ENCODE peak calls at places on chromosomes 7 and 10, in ten cellular contexts. One of them, this sample, is unnamed.

GRCh38 chr10:131474426-131474825 is 162.9 kb upstream of the TCERG1L start:
- DNase-seq in GM20000: no peak
- DNase-seq in upper lobe of right lung: no peak
- DNase-seq in Peyer's patch: no peak
- DNase-seq in ascending aorta: no peak
- DNase-seq in colonic mucosa: no peak
- DNase-seq in tibial artery: no peak
- DNase-seq in PC-3: no peak
- DNase-seq in lung: no peak
- DNase-seq in ovary: no peak
- DNase-seq in this sample: no peak

GRCh38 chr7:114085592-114086490 is 167.0 kb upstream of the PPP1R3A start:
- DNase-seq in GM20000: peak; percentile 66
- DNase-seq in ascending aorta: peak; percentile 93
- DNase-seq in upper lobe of right lung: peak; percentile 89
- DNase-seq in tibial artery: peak; percentile 87
- DNase-seq in Peyer's patch: peak; percentile 91
- DNase-seq in colonic mucosa: peak; percentile 95
- DNase-seq in ovary: peak; percentile 91
- DNase-seq in lung: peak; percentile 85
- DNase-seq in PC-3: peak; percentile 22
- DNase-seq in this sample: peak; percentile 66

GRCh38 chr10:62095341-62096071 is 173.1 kb downstream of the RTKN2 start:
- DNase-seq in ascending aorta: no peak
- DNase-seq in tibial artery: no peak
- DNase-seq in PC-3: peak; percentile 97
- DNase-seq in Peyer's patch: no peak
- DNase-seq in ovary: no peak
- DNase-seq in lung: peak; percentile 16
- DNase-seq in upper lobe of right lung: no peak
- DNase-seq in colonic mucosa: peak; percentile 15
- DNase-seq in GM20000: no peak
- DNase-seq in this sample: no peak

GRCh38 chr10:110456046-110456445 is 41.7 kb upstream of the DUSP5 start:
- DNase-seq in PC-3: peak; percentile 21
- DNase-seq in upper lobe of right lung: no peak
- DNase-seq in Peyer's patch: no peak
- DNase-seq in GM20000: no peak
- DNase-seq in ovary: no peak
- DNase-seq in tibial artery: no peak
- DNase-seq in colonic mucosa: no peak
- DNase-seq in ascending aorta: peak; percentile 28
- DNase-seq in lung: no peak
- DNase-seq in this sample: no peak

GRCh38 chr7:108581655-108582491 is 12.2 kb downstream of the DNAJB9 start:
- DNase-seq in lung: no peak
- DNase-seq in tibial artery: no peak
- DNase-seq in GM20000: no peak
- DNase-seq in ovary: no peak
- DNase-seq in upper lobe of right lung: no peak
- DNase-seq in Peyer's patch: no peak
- DNase-seq in ascending aorta: no peak
- DNase-seq in PC-3: peak; percentile 52
- DNase-seq in colonic mucosa: no peak
- DNase-seq in this sample: no peak

GRCh38 chr10:22849077-22849810 is 78.6 kb upstream of the ARMC3 start:
- DNase-seq in upper lobe of right lung: peak; percentile 73
- DNase-seq in colonic mucosa: peak; percentile 20
- DNase-seq in ovary: no peak
- DNase-seq in Peyer's patch: no peak
- DNase-seq in ascending aorta: peak; percentile 93
- DNase-seq in lung: peak; percentile 57
- DNase-seq in tibial artery: peak; percentile 94
- DNase-seq in PC-3: no peak
- DNase-seq in GM20000: no peak
- DNase-seq in this sample: no peak

GRCh38 chr7:10685040-10685439 is 288.6 kb upstream of the PHF14 start:
- DNase-seq in lung: no peak
- DNase-seq in tibial artery: no peak
- DNase-seq in colonic mucosa: no peak
- DNase-seq in ascending aorta: no peak
- DNase-seq in GM20000: no peak
- DNase-seq in Peyer's patch: no peak
- DNase-seq in PC-3: no peak
- DNase-seq in ovary: no peak
- DNase-seq in upper lobe of right lung: no peak
- DNase-seq in this sample: no peak

GRCh38 chr7:69526570-69526969 is 71.7 kb upstream of the AUTS2 start:
- DNase-seq in GM20000: no peak
- DNase-seq in lung: no peak
- DNase-seq in ascending aorta: peak; percentile 25
- DNase-seq in upper lobe of right lung: no peak
- DNase-seq in ovary: no peak
- DNase-seq in Peyer's patch: no peak
- DNase-seq in colonic mucosa: no peak
- DNase-seq in tibial artery: no peak
- DNase-seq in PC-3: no peak
- DNase-seq in this sample: no peak

GRCh38 chr10:128124813-128125403 is 1.3 kb downstream of the MKI67 start:
- DNase-seq in tibial artery: no peak
- DNase-seq in PC-3: peak; percentile 33
- DNase-seq in lung: no peak
- DNase-seq in GM20000: no peak
- DNase-seq in ascending aorta: no peak
- DNase-seq in colonic mucosa: no peak
- DNase-seq in upper lobe of right lung: no peak
- DNase-seq in Peyer's patch: no peak
- DNase-seq in ovary: no peak
- DNase-seq in this sample: peak; percentile 18

GRCh38 chr7:112723416-112723815 is 66.8 kb downstream of the TMEM168 start:
- DNase-seq in upper lobe of right lung: no peak
- DNase-seq in colonic mucosa: no peak
- DNase-seq in PC-3: peak; percentile 13
- DNase-seq in lung: no peak
- DNase-seq in GM20000: no peak
- DNase-seq in Peyer's patch: no peak
- DNase-seq in tibial artery: no peak
- DNase-seq in ascending aorta: no peak
- DNase-seq in ovary: no peak
- DNase-seq in this sample: no peak

GRCh38 chr10:124063736-124064135 is 29.7 kb downstream of the CHST15 start:
- DNase-seq in tibial artery: no peak
- DNase-seq in PC-3: peak; percentile 82
- DNase-seq in colonic mucosa: no peak
- DNase-seq in ovary: peak; percentile 73
- DNase-seq in GM20000: no peak
- DNase-seq in ascending aorta: no peak
- DNase-seq in upper lobe of right lung: no peak
- DNase-seq in Peyer's patch: no peak
- DNase-seq in lung: peak; percentile 38
- DNase-seq in this sample: no peak

GRCh38 chr7:26348987-26349809 is 57.5 kb downstream of the SNX10 start:
- DNase-seq in ascending aorta: no peak
- DNase-seq in Peyer's patch: no peak
- DNase-seq in upper lobe of right lung: no peak
- DNase-seq in ovary: no peak
- DNase-seq in lung: no peak
- DNase-seq in GM20000: no peak
- DNase-seq in PC-3: peak; percentile 64
- DNase-seq in tibial artery: no peak
- DNase-seq in colonic mucosa: no peak
- DNase-seq in this sample: no peak

DNA sequence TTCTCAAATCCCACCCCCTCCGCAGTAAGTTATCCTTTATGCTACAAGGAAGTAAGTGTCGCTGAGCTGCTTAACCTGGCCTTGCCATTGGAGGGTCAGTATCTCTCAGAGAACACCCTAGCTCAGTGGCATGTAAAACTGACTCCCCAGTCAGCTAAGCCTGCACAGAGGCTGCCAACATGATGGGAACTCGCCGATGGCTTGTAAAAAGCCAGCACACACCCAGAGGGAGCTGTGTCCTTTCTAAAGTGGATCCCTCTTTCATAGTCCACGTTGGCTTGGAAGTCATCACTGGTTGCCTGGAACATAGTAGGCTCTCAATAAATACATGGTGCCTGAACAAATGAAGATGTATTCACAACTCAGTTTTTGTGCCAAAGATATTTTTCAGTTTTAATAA is 249.1 kb upstream of the YAE1 start:
- DNase-seq in PC-3: no peak
- DNase-seq in ovary: no peak
- DNase-seq in upper lobe of right lung: no peak
- DNase-seq in lung: no peak
- DNase-seq in GM20000: no peak
- DNase-seq in Peyer's patch: no peak
- DNase-seq in tibial artery: no peak
- DNase-seq in colonic mucosa: no peak
- DNase-seq in ascending aorta: no peak
- DNase-seq in this sample: no peak
- TF ChIP-seq CTCF in PC-3: no peak
- TF ChIP-seq CTCF in ovary: no peak
- TF ChIP-seq CTCF in upper lobe of right lung: no peak
- TF ChIP-seq CTCF in lung: no peak
- TF ChIP-seq CTCF in GM20000: no peak
- TF ChIP-seq CTCF in Peyer's patch: no peak
- TF ChIP-seq CTCF in tibial artery: no peak
- TF ChIP-seq CTCF in colonic mucosa: no peak
- TF ChIP-seq CTCF in ascending aorta: no peak
- TF ChIP-seq CTCF in this sample: no peak

GRCh38 chr7:40483630-40484029 is 348.8 kb downstream of the SUGCT start:
- DNase-seq in PC-3: peak; percentile 36
- DNase-seq in Peyer's patch: no peak
- DNase-seq in tibial artery: no peak
- DNase-seq in upper lobe of right lung: no peak
- DNase-seq in ovary: no peak
- DNase-seq in ascending aorta: no peak
- DNase-seq in GM20000: no peak
- DNase-seq in colonic mucosa: no peak
- DNase-seq in lung: no peak
- DNase-seq in this sample: no peak
- TF ChIP-seq CTCF in PC-3: peak; percentile 60
- TF ChIP-seq CTCF in Peyer's patch: no peak
- TF ChIP-seq CTCF in tibial artery: peak; percentile 10
- TF ChIP-seq CTCF in upper lobe of right lung: no peak
- TF ChIP-seq CTCF in ovary: no peak
- TF ChIP-seq CTCF in ascending aorta: no peak
- TF ChIP-seq CTCF in GM20000: no peak
- TF ChIP-seq CTCF in colonic mucosa: no peak
- TF ChIP-seq CTCF in lung: no peak
- TF ChIP-seq CTCF in this sample: no peak

GRCh38 chr10:113000454-113000853 is 50.4 kb downstream of the TCF7L2 start:
- DNase-seq in GM20000: no peak
- DNase-seq in colonic mucosa: no peak
- DNase-seq in ascending aorta: no peak
- DNase-seq in lung: no peak
- DNase-seq in Peyer's patch: no peak
- DNase-seq in PC-3: no peak
- DNase-seq in ovary: no peak
- DNase-seq in tibial artery: no peak
- DNase-seq in upper lobe of right lung: no peak
- DNase-seq in this sample: no peak

GRCh38 chr10:113001599-113002448 is 51.8 kb downstream of the TCF7L2 start:
- DNase-seq in ovary: no peak
- DNase-seq in colonic mucosa: no peak
- DNase-seq in lung: no peak
- DNase-seq in Peyer's patch: no peak
- DNase-seq in GM20000: no peak
- DNase-seq in ascending aorta: no peak
- DNase-seq in upper lobe of right lung: no peak
- DNase-seq in tibial artery: no peak
- DNase-seq in PC-3: no peak
- DNase-seq in this sample: no peak

GRCh38 chr10:112999102-112999501 is 49.1 kb downstream of the TCF7L2 start:
- DNase-seq in PC-3: no peak
- DNase-seq in ascending aorta: no peak
- DNase-seq in lung: no peak
- DNase-seq in upper lobe of right lung: no peak
- DNase-seq in Peyer's patch: no peak
- DNase-seq in tibial artery: no peak
- DNase-seq in ovary: no peak
- DNase-seq in GM20000: no peak
- DNase-seq in colonic mucosa: no peak
- DNase-seq in this sample: no peak

GRCh38 chr10:113002449-113002777 is 52.4 kb downstream of the TCF7L2 start:
- DNase-seq in lung: no peak
- DNase-seq in colonic mucosa: no peak
- DNase-seq in Peyer's patch: no peak
- DNase-seq in upper lobe of right lung: no peak
- DNase-seq in ovary: no peak
- DNase-seq in PC-3: no peak
- DNase-seq in ascending aorta: no peak
- DNase-seq in tibial artery: no peak
- DNase-seq in GM20000: no peak
- DNase-seq in this sample: no peak

GRCh38 chr10:113000876-113001598 is 51.0 kb downstream of the TCF7L2 start:
- DNase-seq in ovary: peak; percentile 26
- DNase-seq in tibial artery: no peak
- DNase-seq in Peyer's patch: no peak
- DNase-seq in colonic mucosa: peak; percentile 37
- DNase-seq in upper lobe of right lung: no peak
- DNase-seq in ascending aorta: no peak
- DNase-seq in lung: peak; percentile 36
- DNase-seq in GM20000: no peak
- DNase-seq in PC-3: no peak
- DNase-seq in this sample: no peak
- TF ChIP-seq CTCF in ovary: no peak
- TF ChIP-seq CTCF in tibial artery: no peak
- TF ChIP-seq CTCF in Peyer's patch: no peak
- TF ChIP-seq CTCF in colonic mucosa: no peak
- TF ChIP-seq CTCF in upper lobe of right lung: no peak
- TF ChIP-seq CTCF in ascending aorta: peak; percentile 22
- TF ChIP-seq CTCF in lung: no peak
- TF ChIP-seq CTCF in GM20000: no peak
- TF ChIP-seq CTCF in PC-3: no peak
- TF ChIP-seq CTCF in this sample: no peak

GRCh38 chr10:120217736-120218135 is 239.3 kb upstream of the PLPP4 start:
- DNase-seq in lung: no peak
- DNase-seq in tibial artery: no peak
- DNase-seq in upper lobe of right lung: no peak
- DNase-seq in ovary: no peak
- DNase-seq in ascending aorta: no peak
- DNase-seq in GM20000: no peak
- DNase-seq in PC-3: no peak
- DNase-seq in colonic mucosa: no peak
- DNase-seq in Peyer's patch: no peak
- DNase-seq in this sample: no peak

DNA sequence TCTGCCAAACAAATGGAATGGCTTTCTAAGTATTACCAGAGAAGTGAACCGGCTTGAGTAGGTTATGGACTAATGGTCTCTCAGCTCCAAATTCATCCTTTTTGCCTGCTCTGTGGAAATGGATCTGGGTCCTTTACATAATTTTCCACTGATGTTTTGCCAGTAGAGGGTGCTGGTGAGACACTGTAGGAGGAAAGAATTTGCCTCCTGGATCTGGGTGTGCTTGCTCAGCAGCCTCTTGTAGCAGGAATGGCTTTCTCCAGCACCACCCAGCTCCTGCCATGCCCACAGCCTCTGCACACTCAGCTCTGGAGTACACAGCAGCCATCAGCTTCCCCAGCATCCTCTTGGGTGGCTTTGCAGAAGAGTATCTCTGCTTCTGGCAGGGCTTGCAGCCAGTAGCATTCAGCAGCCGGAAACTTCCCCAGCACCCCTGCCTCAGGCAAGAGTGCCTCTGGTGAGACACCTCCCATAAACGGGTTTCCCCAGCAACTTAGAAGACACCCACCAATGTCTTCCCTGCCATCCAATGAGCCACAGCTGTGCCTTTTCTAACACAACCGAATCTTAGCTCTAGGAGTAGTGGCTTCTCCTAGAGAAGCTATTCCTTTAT is 235.0 kb upstream of the PLPP4 start:
- DNase-seq in colonic mucosa: peak; percentile 54
- DNase-seq in Peyer's patch: no peak
- DNase-seq in ascending aorta: no peak
- DNase-seq in upper lobe of right lung: no peak
- DNase-seq in PC-3: peak; percentile 79
- DNase-seq in GM20000: peak; percentile 70
- DNase-seq in lung: no peak
- DNase-seq in tibial artery: no peak
- DNase-seq in ovary: no peak
- DNase-seq in this sample: peak; percentile 49
- TF ChIP-seq CTCF in colonic mucosa: peak; percentile 51
- TF ChIP-seq CTCF in Peyer's patch: no peak
- TF ChIP-seq CTCF in ascending aorta: no peak
- TF ChIP-seq CTCF in upper lobe of right lung: peak; percentile 45
- TF ChIP-seq CTCF in PC-3: peak; percentile 68
- TF ChIP-seq CTCF in GM20000: peak; percentile 30
- TF ChIP-seq CTCF in lung: no peak
- TF ChIP-seq CTCF in tibial artery: no peak
- TF ChIP-seq CTCF in ovary: no peak
- TF ChIP-seq CTCF in this sample: peak; percentile 34

This sample was measured in GM13976.